ENCODE peak calls at places on chromosomes 16 and 17, in five cellular contexts. T is pancreas; E is H1; Q is CD4-positive, CD25-positive, alpha-beta regulatory T cell; J is heart left ventricle. D is an unnamed sample. For H3K4me1, the result is how much of the 10 kb centered on the place peaks cover.

GRCh38 chr16:27625050-27625697 is 75.2 kb downstream of the KATNIP start:
- DNase-seq in T (no peak), Q (no peak), E (no peak), J (no peak), D (no peak)

GRCh38 chr17:46935658-46936266 is 12.8 kb downstream of the GOSR2 start:
- DNase-seq in T (no peak), Q (no peak), J (no peak), E (no peak), D (no peak)

GRCh38 chr17:51876986-51877385 is 281.5 kb downstream of the CA10 start:
- DNase-seq in J (no peak), T (no peak), E (no peak), Q (no peak), D (no peak)

GRCh38 chr17:59332890-59333377 is 1.5 kb downstream of the YPEL2 start:
- DNase-seq in J (peak), Q (no peak), T (peak), E (no peak), D (no peak)

GRCh38 chr17:79836952-79837887 is 2.0 kb downstream of the CBX4 start:
- DNase-seq in Q (no peak), J (peak), T (peak), E (no peak), D (peak)

GRCh38 chr16:17386229-17386628 is 84.5 kb downstream of the XYLT1 start:
- DNase-seq in Q (no peak), J (no peak), T (no peak), E (no peak), D (no peak)

GRCh38 chr16:73125860-73126259 is 77.9 kb upstream of the ZFHX3 start:
- DNase-seq in T (no peak), Q (no peak), J (no peak), E (no peak), D (no peak)

GRCh38 chr16:74999208-74999682 is 421 bp downstream of the ZNRF1 start:
- DNase-seq in T (peak), E (no peak), J (peak), Q (peak), D (no peak)

GRCh38 chr16:84648595-84649510 is 542 bp downstream of the KLHL36 start:
- DNase-seq in T (peak), Q (peak), J (peak), E (no peak), D (no peak)

GRCh38 chr17:80361495-80362220 is 53.3 kb upstream of the ENDOV start:
- DNase-seq in T (no peak), Q (no peak), E (no peak), J (no peak), D (no peak)

GRCh38 chr17:47621293-47622178 is 28.2 kb upstream of the KPNB1 start:
- DNase-seq in T (no peak), E (peak), Q (no peak), J (peak), D (peak)

GRCh38 chr17:15213381-15214087 is 51.6 kb downstream of the PMP22 start:
- DNase-seq in Q (no peak), J (no peak), T (no peak), E (no peak), D (no peak)

GRCh38 chr17:4833178-4833940 is at the start of gene MINK1:
- DNase-seq in T (peak), J (peak), Q (peak), E (peak), D (peak)

GRCh38 chr17:46811978-46812583 is 6.4 kb downstream of the WNT3 start:
- DNase-seq in E (no peak), Q (no peak), J (no peak), T (no peak), D (no peak)

GRCh38 chr17:66281671-66282369 is 20.6 kb upstream of the PRKCA start:
- DNase-seq in E (no peak), Q (no peak), J (no peak), T (no peak), D (no peak)

GRCh38 chr17:41691031-41691777 is 2.5 kb downstream of the EIF1 start:
- DNase-seq in Q (no peak), E (no peak), J (no peak), T (no peak), D (no peak)

GRCh38 chr17:56661906-56662305 is 68.4 kb downstream of the NOG start:
- DNase-seq in E (no peak), J (no peak), Q (no peak), T (no peak), D (no peak)

GRCh38 chr17:9520649-9521435 is 54.8 kb downstream of the STX8 start:
- DNase-seq in Q (no peak), E (no peak), J (no peak), T (no peak), D (no peak)

GRCh38 chr17:44922746-44923470 is 7.6 kb upstream of the GFAP start:
- DNase-seq in J (no peak), Q (no peak), T (no peak), E (no peak), D (peak)

GRCh38 chr16:88691924-88692560 is 5.7 kb upstream of the SNAI3 start:
- DNase-seq in Q (no peak), E (no peak), T (no peak), J (no peak), D (no peak)

GRCh38 chr17:70017112-70017511 is 57.9 kb upstream of the KCNJ16 start:
- DNase-seq in E (no peak), Q (no peak), T (no peak), J (no peak), D (no peak)

GRCh38 chr16:2072926-2073325 is 25.1 kb downstream of the TSC2 start:
- DNase-seq in J (no peak), Q (no peak), T (no peak), E (no peak), D (no peak)

GRCh38 chr17:336110-337021 is 16.2 kb downstream of the RPH3AL start:
- DNase-seq in E (no peak), Q (peak), J (peak), T (peak), D (peak)

GRCh38 chr16:81821422-81822128 is 42.5 kb downstream of the PLCG2 start:
- DNase-seq in E (no peak), T (peak), Q (no peak), J (no peak), D (no peak)

GRCh38 chr16:48963306-48963705 is 318.3 kb downstream of the CBLN1 start:
- DNase-seq in Q (no peak), E (no peak), J (no peak), T (no peak), D (no peak)

GRCh38 chr16:12206749-12207142 is 230.2 kb downstream of the SNX29 start:
- DNase-seq in J (no peak), Q (no peak), T (no peak), E (no peak), D (no peak)
- H3K4me1 ChIP-seq in J (under half), Q (under half), T (under half), E (under half), D (under half)

DNA sequence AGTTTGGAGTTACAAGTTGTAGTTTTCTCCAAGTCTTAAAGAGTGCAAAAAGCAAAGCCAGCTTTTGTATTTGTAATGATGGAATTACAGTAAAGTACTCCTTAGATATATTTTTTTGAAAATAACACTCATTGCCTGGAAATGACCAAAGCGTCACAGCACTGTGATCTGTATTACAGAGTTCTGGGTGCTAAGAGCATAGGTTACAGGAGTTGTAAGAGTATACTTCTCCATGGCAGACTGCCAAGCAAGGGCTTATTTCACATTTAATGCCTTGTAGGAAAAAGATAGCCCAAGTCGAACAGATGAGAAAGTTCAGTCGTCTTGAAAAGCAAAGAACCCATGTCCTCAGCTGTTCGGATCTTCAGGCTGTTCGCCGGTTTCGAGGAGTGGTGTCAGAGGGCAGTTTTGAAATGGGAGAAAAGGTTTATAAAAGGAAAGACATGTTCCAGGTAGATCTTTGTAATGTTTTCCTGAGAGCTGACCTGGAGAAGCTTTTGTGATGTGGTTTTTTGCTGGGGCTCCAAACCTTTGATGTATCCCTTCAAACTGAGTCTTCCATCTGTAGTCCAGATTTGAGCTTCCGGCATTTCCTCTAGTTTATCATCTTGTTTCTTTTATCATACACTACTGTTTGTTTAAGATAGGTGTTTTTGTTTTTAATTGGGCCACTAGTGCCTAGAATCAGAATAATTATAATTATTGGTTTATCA is 41.3 kb downstream of the ERCC4 start:
- DNase-seq in Q (no peak), E (no peak), T (no peak), J (no peak), D (no peak)
- H3K27ac ChIP-seq in Q (no peak), E (no peak), T (no peak), J (no peak), D (peak)

GRCh38 chr17:74607219-74607618 is 15.1 kb upstream of the CD300LD start:
- DNase-seq in Q (no peak), E (no peak), J (no peak), T (no peak), D (no peak)

GRCh38 chr17:74608511-74608910 is 15.0 kb downstream of the CD300E start:
- DNase-seq in Q (no peak), E (no peak), T (no peak), J (no peak), D (no peak)

GRCh38 chr17:74606050-74606449 is 14.0 kb upstream of the CD300LD start:
- DNase-seq in T (no peak), E (no peak), J (no peak), Q (no peak), D (no peak)

GRCh38 chr17:74612046-74612445 is 11.5 kb downstream of the CD300E start:
- DNase-seq in E (no peak), J (no peak), Q (no peak), T (no peak), D (no peak)

DNA sequence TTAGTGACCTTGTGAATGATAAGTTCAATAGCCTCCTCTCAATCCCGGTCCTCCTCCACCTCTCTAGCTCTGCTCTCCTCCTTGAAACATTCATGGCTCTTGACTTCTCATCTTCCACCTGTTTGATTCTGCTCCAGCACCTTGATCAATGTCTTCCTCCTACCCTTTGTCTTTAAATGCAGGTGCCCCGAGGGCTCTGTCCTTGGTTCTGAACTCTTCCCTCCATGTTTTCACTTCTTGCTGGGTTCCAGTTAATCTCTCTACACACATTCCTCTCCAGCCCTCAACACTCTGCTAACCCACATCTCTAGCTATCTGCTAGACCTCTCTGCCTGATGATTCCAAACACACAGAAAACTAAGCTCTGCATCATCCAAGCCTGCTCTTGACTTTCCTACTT is 13.4 kb downstream of the CD300E start:
- DNase-seq in Q (no peak), E (no peak), J (no peak), T (no peak), D (no peak)
- H3K4me1 ChIP-seq in Q (under half), E (under half), J (under half), T (under half), D (under half)

DNA sequence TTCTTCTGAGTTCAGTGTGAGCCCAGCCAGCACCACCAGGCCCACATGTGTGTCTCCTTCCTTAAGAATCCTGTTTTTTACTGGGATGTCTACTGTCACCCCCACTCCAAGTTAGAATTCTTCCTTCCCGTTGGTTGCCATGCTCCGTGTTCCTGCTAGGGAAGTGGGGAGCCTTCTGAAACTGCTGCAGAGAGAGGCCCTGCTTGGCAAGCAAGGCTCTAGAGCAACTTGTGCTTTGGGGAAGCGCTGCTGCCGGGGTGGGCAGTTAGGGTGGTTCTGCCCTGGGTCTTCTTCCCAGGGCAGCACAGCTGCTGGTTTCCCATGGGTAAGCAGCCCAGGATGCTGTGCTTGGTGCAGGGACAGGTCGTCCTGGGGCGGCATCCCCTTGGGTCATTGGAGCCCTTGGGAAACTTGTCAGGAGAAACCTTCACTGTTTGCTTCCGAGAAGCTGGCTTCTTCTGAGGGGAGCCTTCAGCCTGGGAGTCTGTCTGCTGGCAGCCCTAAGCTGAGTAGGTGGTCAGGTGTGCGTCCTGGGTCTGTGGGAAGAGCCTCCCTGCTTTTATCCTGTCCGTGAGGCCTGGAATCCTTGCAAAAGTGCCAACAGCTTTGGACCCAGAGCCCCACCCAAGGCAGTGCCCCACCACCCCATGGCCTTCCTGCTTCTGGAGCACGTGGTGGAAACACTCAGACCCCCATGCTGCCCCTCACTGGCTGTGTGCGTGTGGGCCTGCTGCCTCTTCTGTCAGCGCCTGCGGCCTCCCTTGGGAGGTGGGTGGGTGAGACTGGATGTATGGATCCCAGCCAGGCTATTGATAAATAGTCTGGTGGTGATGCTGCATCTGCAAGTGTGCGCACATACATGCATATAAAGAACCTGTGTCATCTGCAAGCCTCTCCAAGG is 71.8 kb downstream of the PLD6 start:
- DNase-seq in Q (no peak), T (no peak), J (no peak), E (no peak), D (no peak)
- H3K27ac ChIP-seq in Q (no peak), T (no peak), J (no peak), E (no peak), D (no peak)

GRCh38 chr16:21611546-21612384 is 12.4 kb downstream of the METTL9 start:
- DNase-seq in T (no peak), Q (no peak), J (no peak), E (no peak), D (no peak)

GRCh38 chr16:21610766-21611165 is 11.4 kb downstream of the METTL9 start:
- DNase-seq in J (no peak), E (no peak), Q (no peak), T (no peak), D (no peak)

GRCh38 chr16:21611178-21611545 is 11.8 kb downstream of the METTL9 start:
- DNase-seq in J (no peak), T (no peak), E (no peak), Q (no peak), D (no peak)

GRCh38 chr16:21610006-21610544 is 10.7 kb downstream of the METTL9 start:
- DNase-seq in J (no peak), E (no peak), Q (no peak), T (no peak), D (no peak)

DNA sequence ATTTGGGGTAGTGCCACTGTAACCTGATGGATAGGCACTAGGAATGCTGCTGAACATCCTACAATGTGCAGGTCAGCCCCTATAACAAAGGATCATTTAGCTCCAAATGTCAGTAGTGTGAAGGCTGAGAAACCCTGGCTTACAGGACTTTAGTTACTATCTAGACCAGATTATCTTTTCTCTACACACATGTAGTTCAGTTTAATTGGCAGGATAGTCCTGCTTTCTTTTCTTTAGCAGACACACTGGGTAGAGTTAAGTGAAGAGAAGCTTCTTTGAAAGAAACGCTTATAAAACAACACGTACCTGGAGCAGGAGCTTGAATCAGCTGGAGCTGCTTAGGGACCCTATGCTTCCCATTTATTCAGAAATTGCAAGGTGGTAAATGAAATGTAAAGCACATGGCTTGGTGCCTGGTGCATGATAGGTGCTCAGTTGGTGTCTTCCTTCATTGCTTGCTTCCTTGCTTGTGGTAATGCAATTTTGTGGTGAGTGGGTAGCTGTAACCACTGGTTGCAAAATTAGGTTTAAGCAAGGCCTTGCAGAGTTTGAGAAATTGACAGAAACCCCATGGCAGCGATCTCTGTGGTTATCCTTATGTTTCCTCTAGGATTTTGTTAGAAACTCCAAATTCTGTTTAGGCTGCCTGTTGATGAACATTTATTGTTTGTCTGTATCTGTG is 9.4 kb downstream of the METTL9 start:
- DNase-seq in J (no peak), E (no peak), T (no peak), Q (no peak), D (no peak)
- H3K4me1 ChIP-seq in J (half or more), E (under half), T (under half), Q (under half), D (under half)